ENCODE peak calls at places on chromosomes 3 and 15, in nine cellular contexts. One of them, this sample, is unnamed.

GRCh38 chr3:71973337-71974030 is 188.5 kb upstream of the PROK2 start:
- DNase-seq in HL-60: no peak
- DNase-seq in PC-3: no peak
- DNase-seq in cardiac muscle cell: peak; percentile 34
- DNase-seq in brain microvascular endothelial cell: no peak
- DNase-seq in A549: no peak
- DNase-seq in spleen: peak; percentile 78
- DNase-seq in small intestine: no peak
- DNase-seq in suprapubic skin: no peak
- DNase-seq in this sample: peak; percentile 70

GRCh38 chr3:151795276-151795675 is 18.6 kb upstream of the AADAC start:
- DNase-seq in suprapubic skin: no peak
- DNase-seq in spleen: no peak
- DNase-seq in cardiac muscle cell: no peak
- DNase-seq in brain microvascular endothelial cell: peak; percentile 40
- DNase-seq in A549: peak; percentile 54
- DNase-seq in small intestine: no peak
- DNase-seq in PC-3: peak; percentile 97
- DNase-seq in HL-60: no peak
- DNase-seq in this sample: no peak

GRCh38 chr3:13655074-13655913 is 106.4 kb downstream of the FBLN2 start:
- DNase-seq in suprapubic skin: no peak
- DNase-seq in cardiac muscle cell: peak; percentile 87
- DNase-seq in PC-3: peak; percentile 70
- DNase-seq in spleen: peak; percentile 87
- DNase-seq in A549: peak; percentile 53
- DNase-seq in HL-60: no peak
- DNase-seq in brain microvascular endothelial cell: no peak
- DNase-seq in small intestine: no peak
- DNase-seq in this sample: peak; percentile 62

GRCh38 chr3:168273917-168274316 is 178.2 kb upstream of the GOLIM4 start:
- DNase-seq in spleen: no peak
- DNase-seq in HL-60: no peak
- DNase-seq in brain microvascular endothelial cell: no peak
- DNase-seq in A549: no peak
- DNase-seq in suprapubic skin: no peak
- DNase-seq in PC-3: no peak
- DNase-seq in cardiac muscle cell: no peak
- DNase-seq in small intestine: no peak
- DNase-seq in this sample: no peak

GRCh38 chr3:127484601-127485388 is 105.7 kb downstream of the TPRA1 start:
- DNase-seq in brain microvascular endothelial cell: no peak
- DNase-seq in HL-60: no peak
- DNase-seq in suprapubic skin: peak; percentile 35
- DNase-seq in cardiac muscle cell: no peak
- DNase-seq in small intestine: no peak
- DNase-seq in PC-3: no peak
- DNase-seq in A549: no peak
- DNase-seq in spleen: peak; percentile 48
- DNase-seq in this sample: no peak

GRCh38 chr15:40106203-40107161 is 2.2 kb downstream of the BMF start:
- DNase-seq in PC-3: peak; percentile 81
- DNase-seq in HL-60: peak; percentile 85
- DNase-seq in small intestine: peak; percentile 89
- DNase-seq in brain microvascular endothelial cell: no peak
- DNase-seq in suprapubic skin: peak; percentile 90
- DNase-seq in A549: peak; percentile 36
- DNase-seq in cardiac muscle cell: peak; percentile 68
- DNase-seq in spleen: peak; percentile 86
- DNase-seq in this sample: peak; percentile 66

GRCh38 chr3:150227839-150228238 is 180.3 kb upstream of the TSC22D2 start:
- DNase-seq in suprapubic skin: no peak
- DNase-seq in cardiac muscle cell: peak; percentile 90
- DNase-seq in spleen: no peak
- DNase-seq in HL-60: no peak
- DNase-seq in A549: peak; percentile 47
- DNase-seq in brain microvascular endothelial cell: peak; percentile 54
- DNase-seq in PC-3: peak; percentile 83
- DNase-seq in small intestine: peak; percentile 51
- DNase-seq in this sample: peak; percentile 61

GRCh38 chr3:160756907-160757623 is 1.0 kb downstream of the PPM1L start:
- DNase-seq in HL-60: no peak
- DNase-seq in A549: no peak
- DNase-seq in cardiac muscle cell: peak; percentile 43
- DNase-seq in brain microvascular endothelial cell: no peak
- DNase-seq in PC-3: no peak
- DNase-seq in spleen: peak; percentile 82
- DNase-seq in small intestine: peak; percentile 5
- DNase-seq in suprapubic skin: peak; percentile 53
- DNase-seq in this sample: no peak

GRCh38 chr3:171954644-171955365 is 84.6 kb upstream of the FNDC3B start:
- DNase-seq in HL-60: no peak
- DNase-seq in suprapubic skin: no peak
- DNase-seq in brain microvascular endothelial cell: peak; percentile 10
- DNase-seq in cardiac muscle cell: no peak
- DNase-seq in small intestine: no peak
- DNase-seq in A549: no peak
- DNase-seq in spleen: no peak
- DNase-seq in PC-3: no peak
- DNase-seq in this sample: no peak

GRCh38 chr15:40108061-40108854 is 421 bp downstream of the BMF start:
- DNase-seq in spleen: no peak
- DNase-seq in suprapubic skin: no peak
- DNase-seq in HL-60: no peak
- DNase-seq in PC-3: peak; percentile 32
- DNase-seq in small intestine: peak; percentile 23
- DNase-seq in A549: peak; percentile 36
- DNase-seq in cardiac muscle cell: peak; percentile 51
- DNase-seq in brain microvascular endothelial cell: no peak
- DNase-seq in this sample: no peak

GRCh38 chr3:85476891-85477495 is 518.2 kb downstream of the CADM2 start:
- DNase-seq in small intestine: no peak
- DNase-seq in HL-60: no peak
- DNase-seq in suprapubic skin: no peak
- DNase-seq in cardiac muscle cell: peak; percentile 2
- DNase-seq in A549: no peak
- DNase-seq in PC-3: no peak
- DNase-seq in spleen: no peak
- DNase-seq in brain microvascular endothelial cell: no peak
- DNase-seq in this sample: no peak

GRCh38 chr3:140429791-140430190 is 248.1 kb upstream of the TRIM42 start:
- DNase-seq in PC-3: no peak
- DNase-seq in spleen: no peak
- DNase-seq in cardiac muscle cell: no peak
- DNase-seq in A549: no peak
- DNase-seq in small intestine: no peak
- DNase-seq in HL-60: no peak
- DNase-seq in brain microvascular endothelial cell: no peak
- DNase-seq in suprapubic skin: no peak
- DNase-seq in this sample: no peak

GRCh38 chr3:140433431-140433830 is 244.4 kb upstream of the TRIM42 start:
- DNase-seq in HL-60: no peak
- DNase-seq in spleen: no peak
- DNase-seq in suprapubic skin: no peak
- DNase-seq in A549: no peak
- DNase-seq in brain microvascular endothelial cell: no peak
- DNase-seq in small intestine: no peak
- DNase-seq in PC-3: no peak
- DNase-seq in cardiac muscle cell: no peak
- DNase-seq in this sample: no peak

GRCh38 chr3:140430494-140430893 is 247.4 kb upstream of the TRIM42 start:
- DNase-seq in cardiac muscle cell: no peak
- DNase-seq in PC-3: no peak
- DNase-seq in small intestine: no peak
- DNase-seq in suprapubic skin: no peak
- DNase-seq in A549: no peak
- DNase-seq in brain microvascular endothelial cell: no peak
- DNase-seq in spleen: no peak
- DNase-seq in HL-60: no peak
- DNase-seq in this sample: no peak

GRCh38 chr3:140434261-140434905 is 243.5 kb upstream of the TRIM42 start:
- DNase-seq in cardiac muscle cell: no peak
- DNase-seq in HL-60: no peak
- DNase-seq in PC-3: no peak
- DNase-seq in brain microvascular endothelial cell: no peak
- DNase-seq in suprapubic skin: no peak
- DNase-seq in small intestine: no peak
- DNase-seq in spleen: no peak
- DNase-seq in A549: no peak
- DNase-seq in this sample: no peak

DNA sequence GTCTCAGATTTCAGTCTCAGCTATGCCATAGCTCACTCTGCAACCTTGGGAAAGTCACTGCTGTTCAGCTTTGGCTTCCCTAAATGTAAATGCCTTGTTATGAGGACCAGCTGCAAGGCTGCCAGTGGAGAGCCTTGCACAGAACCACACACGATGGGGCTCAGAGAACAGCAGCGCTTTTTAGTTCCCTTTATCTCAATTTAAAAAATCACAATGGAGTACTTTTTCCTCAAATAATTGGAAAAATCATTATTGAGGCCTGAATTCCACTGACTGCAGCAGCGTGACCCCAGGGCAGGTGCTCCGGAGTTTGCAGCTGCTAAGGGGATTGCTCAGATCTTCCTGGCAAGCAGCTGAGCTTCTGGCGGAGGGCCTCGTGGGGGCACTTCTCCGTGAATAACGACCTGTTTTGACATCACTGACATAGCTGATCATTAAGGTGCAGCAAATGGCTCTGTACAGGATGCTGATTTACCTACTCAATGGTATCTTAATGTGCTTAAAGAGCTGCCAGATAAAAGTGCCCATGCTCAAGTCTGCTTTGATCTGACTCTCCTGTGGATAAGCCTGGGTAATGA is 245.6 kb upstream of the TRIM42 start:
- DNase-seq in HL-60: no peak
- DNase-seq in suprapubic skin: no peak
- DNase-seq in spleen: no peak
- DNase-seq in brain microvascular endothelial cell: no peak
- DNase-seq in PC-3: no peak
- DNase-seq in cardiac muscle cell: no peak
- DNase-seq in small intestine: no peak
- DNase-seq in A549: no peak
- DNase-seq in this sample: peak; percentile 54
- H3K27ac ChIP-seq in HL-60: no peak overlapping the region
- H3K27ac ChIP-seq in suprapubic skin: no peak overlapping the region
- H3K27ac ChIP-seq in spleen: no peak overlapping the region
- H3K27ac ChIP-seq in brain microvascular endothelial cell: no peak overlapping the region
- H3K27ac ChIP-seq in PC-3: no peak overlapping the region
- H3K27ac ChIP-seq in cardiac muscle cell: no peak overlapping the region
- H3K27ac ChIP-seq in small intestine: no peak overlapping the region
- H3K27ac ChIP-seq in A549: no peak overlapping the region
- H3K27ac ChIP-seq in this sample: no peak overlapping the region

GRCh38 chr3:129033151-129033550 is 27.4 kb upstream of the GP9 start:
- DNase-seq in HL-60: no peak
- DNase-seq in cardiac muscle cell: no peak
- DNase-seq in suprapubic skin: no peak
- DNase-seq in PC-3: no peak
- DNase-seq in small intestine: no peak
- DNase-seq in spleen: no peak
- DNase-seq in brain microvascular endothelial cell: no peak
- DNase-seq in A549: no peak
- DNase-seq in this sample: no peak
- H3K27ac ChIP-seq in HL-60: no peak overlapping the region
- H3K27ac ChIP-seq in cardiac muscle cell: no peak overlapping the region
- H3K27ac ChIP-seq in suprapubic skin: no peak overlapping the region
- H3K27ac ChIP-seq in PC-3: no peak overlapping the region
- H3K27ac ChIP-seq in small intestine: no peak overlapping the region
- H3K27ac ChIP-seq in spleen: peak overlapping the region; percentile 27
- H3K27ac ChIP-seq in brain microvascular endothelial cell: no peak overlapping the region
- H3K27ac ChIP-seq in A549: no peak overlapping the region
- H3K27ac ChIP-seq in this sample: no peak overlapping the region

DNA sequence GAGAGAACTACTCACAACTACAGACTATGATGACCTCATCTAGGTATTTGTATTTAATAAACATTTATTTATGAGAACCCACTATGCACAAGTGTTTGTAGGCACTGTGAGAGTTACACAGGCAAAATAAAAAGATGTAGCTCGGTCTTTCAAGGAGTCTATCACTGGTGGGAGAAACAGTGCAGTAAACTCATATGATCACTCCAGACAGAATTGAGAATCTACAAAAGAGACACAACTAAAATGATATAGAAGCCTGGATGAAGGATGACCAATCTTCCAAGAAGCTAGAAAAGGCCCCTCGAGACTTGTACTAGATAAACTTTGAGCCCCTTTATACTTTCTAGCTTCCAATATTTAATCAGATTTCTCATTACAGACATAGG is 70.2 kb upstream of the ZBTB20 start:
- DNase-seq in HL-60: no peak
- DNase-seq in A549: no peak
- DNase-seq in suprapubic skin: no peak
- DNase-seq in spleen: no peak
- DNase-seq in PC-3: no peak
- DNase-seq in small intestine: no peak
- DNase-seq in cardiac muscle cell: no peak
- DNase-seq in brain microvascular endothelial cell: no peak
- DNase-seq in this sample: no peak
- H3K27ac ChIP-seq in HL-60: no peak overlapping the region
- H3K27ac ChIP-seq in A549: no peak overlapping the region
- H3K27ac ChIP-seq in suprapubic skin: no peak overlapping the region
- H3K27ac ChIP-seq in spleen: no peak overlapping the region
- H3K27ac ChIP-seq in PC-3: no peak overlapping the region
- H3K27ac ChIP-seq in small intestine: no peak overlapping the region
- H3K27ac ChIP-seq in cardiac muscle cell: no peak overlapping the region
- H3K27ac ChIP-seq in brain microvascular endothelial cell: no peak overlapping the region
- H3K27ac ChIP-seq in this sample: no peak overlapping the region

GRCh38 chr3:37903734-37904133 is 42.1 kb downstream of the CTDSPL start:
- DNase-seq in A549: no peak
- DNase-seq in suprapubic skin: no peak
- DNase-seq in brain microvascular endothelial cell: no peak
- DNase-seq in cardiac muscle cell: no peak
- DNase-seq in spleen: no peak
- DNase-seq in HL-60: no peak
- DNase-seq in PC-3: no peak
- DNase-seq in small intestine: no peak
- DNase-seq in this sample: no peak

GRCh38 chr3:37903320-37903719 is 41.6 kb downstream of the CTDSPL start:
- DNase-seq in cardiac muscle cell: no peak
- DNase-seq in suprapubic skin: no peak
- DNase-seq in HL-60: no peak
- DNase-seq in spleen: no peak
- DNase-seq in small intestine: no peak
- DNase-seq in A549: no peak
- DNase-seq in PC-3: no peak
- DNase-seq in brain microvascular endothelial cell: no peak
- DNase-seq in this sample: no peak

GRCh38 chr3:37905346-37905745 is 43.7 kb downstream of the CTDSPL start:
- DNase-seq in A549: no peak
- DNase-seq in brain microvascular endothelial cell: no peak
- DNase-seq in PC-3: no peak
- DNase-seq in cardiac muscle cell: peak; percentile 23
- DNase-seq in small intestine: no peak
- DNase-seq in spleen: no peak
- DNase-seq in suprapubic skin: no peak
- DNase-seq in HL-60: no peak
- DNase-seq in this sample: no peak

GRCh38 chr3:37905987-37906674 is 44.5 kb downstream of the CTDSPL start:
- DNase-seq in A549: no peak
- DNase-seq in spleen: no peak
- DNase-seq in small intestine: no peak
- DNase-seq in PC-3: no peak
- DNase-seq in brain microvascular endothelial cell: peak; percentile 22
- DNase-seq in suprapubic skin: no peak
- DNase-seq in cardiac muscle cell: peak; percentile 45
- DNase-seq in HL-60: no peak
- DNase-seq in this sample: peak; percentile 65

GRCh38 chr3:37904614-37905047 is 43.0 kb downstream of the CTDSPL start:
- DNase-seq in cardiac muscle cell: no peak
- DNase-seq in suprapubic skin: no peak
- DNase-seq in spleen: no peak
- DNase-seq in PC-3: no peak
- DNase-seq in HL-60: no peak
- DNase-seq in brain microvascular endothelial cell: peak; percentile 34
- DNase-seq in small intestine: no peak
- DNase-seq in A549: no peak
- DNase-seq in this sample: no peak
- H3K27ac ChIP-seq in cardiac muscle cell: peak overlapping the region; percentile 89
- H3K27ac ChIP-seq in suprapubic skin: no peak overlapping the region
- H3K27ac ChIP-seq in spleen: peak overlapping the region; percentile 75
- H3K27ac ChIP-seq in PC-3: no peak overlapping the region
- H3K27ac ChIP-seq in HL-60: no peak overlapping the region
- H3K27ac ChIP-seq in brain microvascular endothelial cell: no peak overlapping the region
- H3K27ac ChIP-seq in small intestine: no peak overlapping the region
- H3K27ac ChIP-seq in A549: peak overlapping the region; percentile 6
- H3K27ac ChIP-seq in this sample: no peak overlapping the region

This sample was measured in WERI-Rb-1.